ENCODE peak calls at places on chromosomes 12 and 14, in nine cellular contexts. C, V, L, E, M, T, Q, G and Y are unnamed samples.

GRCh38 chr12:79127268-79127895 is 262.8 kb downstream of the SYT1 start:
- DNase-seq in C (peak; percentile 87), V (no peak), L (no peak), E (no peak), M (peak; percentile 96), T (no peak), Q (no peak), G (no peak), Y (peak; percentile 86)

GRCh38 chr12:14884458-14884878 is 1.2 kb downstream of the MGP start:
- DNase-seq in C (peak; percentile 91), V (peak; percentile 86), L (peak; percentile 93), E (peak; percentile 53), M (peak; percentile 93), T (peak; percentile 71), Q (peak; percentile 78), G (no peak), Y (no peak)

GRCh38 chr12:574475-575128 is 88.6 kb downstream of the NINJ2 start:
- DNase-seq in C (no peak), V (no peak), L (no peak), E (no peak), M (peak; percentile 65), T (no peak), Q (no peak), G (no peak), Y (no peak)

GRCh38 chr14:32129124-32129523 is 52.0 kb downstream of the ARHGAP5 start:
- DNase-seq in C (no peak), V (no peak), L (no peak), E (no peak), M (peak; percentile 68), T (no peak), Q (no peak), G (no peak), Y (peak; percentile 31)

GRCh38 chr14:65656554-65656953 is 244.0 kb downstream of the FUT8 start:
- DNase-seq in C (no peak), V (no peak), L (no peak), E (no peak), M (no peak), T (no peak), Q (no peak), G (no peak), Y (no peak)

GRCh38 chr12:1838223-1838993 is 18.0 kb downstream of the LRTM2 start:
- DNase-seq in C (no peak), V (peak; percentile 74), L (no peak), E (no peak), M (no peak), T (no peak), Q (no peak), G (no peak), Y (no peak)

GRCh38 chr12:65308601-65309071 is 30.2 kb downstream of the MSRB3 start:
- DNase-seq in C (no peak), V (peak; percentile 48), L (no peak), E (no peak), M (peak; percentile 76), T (no peak), Q (no peak), G (peak; percentile 33), Y (peak; percentile 75)

GRCh38 chr12:18723752-18724151 is 14.1 kb downstream of the PLCZ1 start:
- DNase-seq in C (peak; percentile 70), V (no peak), L (no peak), E (no peak), M (peak; percentile 92), T (peak; percentile 17), Q (no peak), G (no peak), Y (no peak)

GRCh38 chr12:110619534-110619953 is 5.6 kb downstream of the TCTN1 start:
- DNase-seq in C (no peak), V (no peak), L (no peak), E (no peak), M (peak; percentile 10), T (no peak), Q (peak; percentile 68), G (no peak), Y (no peak)

GRCh38 chr12:2396448-2396871 is 343.7 kb downstream of the CACNA1C start:
- DNase-seq in C (no peak), V (no peak), L (no peak), E (no peak), M (no peak), T (no peak), Q (no peak), G (no peak), Y (peak; percentile 84)

GRCh38 chr12:52249041-52249461 is 16.0 kb downstream of the KRT7 start:
- DNase-seq in C (no peak), V (peak; percentile 16), L (no peak), E (no peak), M (no peak), T (no peak), Q (no peak), G (no peak), Y (no peak)

GRCh38 chr12:27682534-27682933 is 13.7 kb upstream of the REP15 start:
- DNase-seq in C (peak; percentile 49), V (no peak), L (no peak), E (no peak), M (peak; percentile 68), T (no peak), Q (no peak), G (no peak), Y (no peak)

GRCh38 chr12:10331642-10332239 is 24.1 kb downstream of the KLRD1 start:
- DNase-seq in C (peak; percentile 41), V (peak; percentile 53), L (no peak), E (no peak), M (peak; percentile 71), T (peak; percentile 78), Q (no peak), G (peak; percentile 56), Y (peak; percentile 15)

GRCh38 chr14:76782885-76783566 is 21.8 kb downstream of the VASH1 start:
- DNase-seq in C (no peak), V (no peak), L (no peak), E (no peak), M (no peak), T (no peak), Q (no peak), G (no peak), Y (no peak)

GRCh38 chr14:31843361-31844091 is 233.6 kb upstream of the ARHGAP5 start:
- DNase-seq in C (no peak), V (no peak), L (no peak), E (no peak), M (peak; percentile 55), T (no peak), Q (no peak), G (no peak), Y (no peak)

GRCh38 chr14:59507063-59507751 is 22.9 kb downstream of the JKAMP start:
- DNase-seq in C (peak; percentile 64), V (peak; percentile 80), L (no peak), E (no peak), M (peak; percentile 69), T (peak; percentile 60), Q (peak; percentile 33), G (no peak), Y (peak; percentile 10)

GRCh38 chr12:46763230-46763629 is 62.6 kb downstream of the SLC38A4 start:
- DNase-seq in C (no peak), V (no peak), L (no peak), E (no peak), M (no peak), T (no peak), Q (no peak), G (no peak), Y (no peak)

GRCh38 chr12:122021822-122022392 is at the start of gene BCL7A:
- DNase-seq in C (peak; percentile 78), V (peak; percentile 63), L (peak; percentile 71), E (peak; percentile 37), M (peak; percentile 75), T (peak; percentile 76), Q (peak; percentile 79), G (peak; percentile 51), Y (no peak)